ENCODE peak calls at places on chromosomes 5 and 9, in six cellular contexts. One of them, this sample, is unnamed.
A peak's percentile ranks its signal among the peaks of the same experiment; 100 is the strongest.

GRCh38 chr9:91864372-91864771 is 85.7 kb downstream of the ROR2 start:
- DNase-seq in cardiac muscle cell: peak; percentile 40
- DNase-seq in coronary artery: no peak
- DNase-seq in type B pancreatic cell: no peak
- DNase-seq in heart right ventricle: no peak
- DNase-seq in progenitor cell of endocrine pancreas: no peak
- DNase-seq in this sample: no peak

GRCh38 chr5:177366528-177367322 is 9.0 kb downstream of the RGS14 start:
- DNase-seq in cardiac muscle cell: peak; percentile 92
- DNase-seq in progenitor cell of endocrine pancreas: peak; percentile 79
- DNase-seq in type B pancreatic cell: peak; percentile 93
- DNase-seq in heart right ventricle: peak; percentile 91
- DNase-seq in coronary artery: peak; percentile 90
- DNase-seq in this sample: peak; percentile 86

GRCh38 chr5:153885166-153885565 is 153.5 kb downstream of the FAM114A2 start:
- DNase-seq in cardiac muscle cell: no peak
- DNase-seq in heart right ventricle: no peak
- DNase-seq in coronary artery: no peak
- DNase-seq in type B pancreatic cell: no peak
- DNase-seq in progenitor cell of endocrine pancreas: no peak
- DNase-seq in this sample: no peak

GRCh38 chr5:180338001-180338707 is 15.0 kb downstream of the GFPT2 start:
- DNase-seq in coronary artery: no peak
- DNase-seq in type B pancreatic cell: no peak
- DNase-seq in cardiac muscle cell: no peak
- DNase-seq in heart right ventricle: no peak
- DNase-seq in progenitor cell of endocrine pancreas: no peak
- DNase-seq in this sample: no peak

GRCh38 chr5:19270153-19270552 is 717.8 kb downstream of the CDH18 start:
- DNase-seq in type B pancreatic cell: no peak
- DNase-seq in cardiac muscle cell: no peak
- DNase-seq in progenitor cell of endocrine pancreas: no peak
- DNase-seq in heart right ventricle: no peak
- DNase-seq in coronary artery: no peak
- DNase-seq in this sample: no peak

GRCh38 chr9:107078061-107078460 is 205.0 kb upstream of the RAD23B start:
- DNase-seq in coronary artery: no peak
- DNase-seq in progenitor cell of endocrine pancreas: no peak
- DNase-seq in cardiac muscle cell: no peak
- DNase-seq in type B pancreatic cell: no peak
- DNase-seq in heart right ventricle: no peak
- DNase-seq in this sample: no peak

GRCh38 chr5:150407097-150407720 is 5.5 kb downstream of the CD74 start:
- DNase-seq in coronary artery: no peak
- DNase-seq in progenitor cell of endocrine pancreas: no peak
- DNase-seq in cardiac muscle cell: no peak
- DNase-seq in heart right ventricle: no peak
- DNase-seq in type B pancreatic cell: no peak
- DNase-seq in this sample: no peak

GRCh38 chr5:175712681-175713085 is 54.8 kb downstream of the HRH2 start:
- DNase-seq in heart right ventricle: no peak
- DNase-seq in cardiac muscle cell: no peak
- DNase-seq in progenitor cell of endocrine pancreas: no peak
- DNase-seq in coronary artery: no peak
- DNase-seq in type B pancreatic cell: no peak
- DNase-seq in this sample: peak; percentile 19

GRCh38 chr9:104836235-104836634 is 72.3 kb downstream of the NIPSNAP3B start:
- DNase-seq in heart right ventricle: no peak
- DNase-seq in type B pancreatic cell: no peak
- DNase-seq in progenitor cell of endocrine pancreas: no peak
- DNase-seq in cardiac muscle cell: no peak
- DNase-seq in coronary artery: no peak
- DNase-seq in this sample: no peak

GRCh38 chr5:34717426-34718327 is 61.5 kb downstream of the RAI14 start:
- DNase-seq in coronary artery: no peak
- DNase-seq in cardiac muscle cell: peak; percentile 88
- DNase-seq in heart right ventricle: no peak
- DNase-seq in progenitor cell of endocrine pancreas: no peak
- DNase-seq in type B pancreatic cell: no peak
- DNase-seq in this sample: no peak

GRCh38 chr9:69834056-69834455 is 13.4 kb downstream of the CFAP95 start:
- DNase-seq in heart right ventricle: no peak
- DNase-seq in progenitor cell of endocrine pancreas: no peak
- DNase-seq in coronary artery: no peak
- DNase-seq in cardiac muscle cell: no peak
- DNase-seq in type B pancreatic cell: no peak
- DNase-seq in this sample: no peak

GRCh38 chr5:543351-543750 is 19.1 kb upstream of the SLC9A3 start:
- DNase-seq in type B pancreatic cell: no peak
- DNase-seq in progenitor cell of endocrine pancreas: no peak
- DNase-seq in cardiac muscle cell: no peak
- DNase-seq in coronary artery: no peak
- DNase-seq in heart right ventricle: no peak
- DNase-seq in this sample: no peak

GRCh38 chr9:112097712-112098688 is 77.1 kb downstream of the SUSD1 start:
- DNase-seq in progenitor cell of endocrine pancreas: peak; percentile 58
- DNase-seq in heart right ventricle: peak; percentile 54
- DNase-seq in coronary artery: no peak
- DNase-seq in type B pancreatic cell: no peak
- DNase-seq in cardiac muscle cell: peak; percentile 87
- DNase-seq in this sample: peak; percentile 57

GRCh38 chr5:1463326-1464095 is 18.3 kb upstream of the SLC6A3 start:
- DNase-seq in coronary artery: no peak
- DNase-seq in heart right ventricle: no peak
- DNase-seq in cardiac muscle cell: no peak
- DNase-seq in type B pancreatic cell: no peak
- DNase-seq in progenitor cell of endocrine pancreas: no peak
- DNase-seq in this sample: no peak

GRCh38 chr5:138448481-138449398 is 9.9 kb downstream of the REEP2 start:
- DNase-seq in progenitor cell of endocrine pancreas: no peak
- DNase-seq in coronary artery: no peak
- DNase-seq in heart right ventricle: no peak
- DNase-seq in type B pancreatic cell: no peak
- DNase-seq in cardiac muscle cell: peak; percentile 38
- DNase-seq in this sample: no peak

GRCh38 chr9:15693701-15694100 is 140.9 kb downstream of the CCDC171 start:
- DNase-seq in coronary artery: no peak
- DNase-seq in type B pancreatic cell: no peak
- DNase-seq in heart right ventricle: no peak
- DNase-seq in progenitor cell of endocrine pancreas: no peak
- DNase-seq in cardiac muscle cell: no peak
- DNase-seq in this sample: no peak

GRCh38 chr5:24320633-24321032 is 324.1 kb downstream of the CDH10 start:
- DNase-seq in type B pancreatic cell: no peak
- DNase-seq in heart right ventricle: no peak
- DNase-seq in progenitor cell of endocrine pancreas: no peak
- DNase-seq in cardiac muscle cell: no peak
- DNase-seq in coronary artery: no peak
- DNase-seq in this sample: no peak

GRCh38 chr5:27048507-27048906 is 10.1 kb upstream of the CDH9 start:
- DNase-seq in cardiac muscle cell: no peak
- DNase-seq in progenitor cell of endocrine pancreas: no peak
- DNase-seq in coronary artery: no peak
- DNase-seq in type B pancreatic cell: no peak
- DNase-seq in heart right ventricle: no peak
- DNase-seq in this sample: no peak

GRCh38 chr9:77588319-77588937 is 59.7 kb downstream of the GNA14 start:
- DNase-seq in progenitor cell of endocrine pancreas: no peak
- DNase-seq in cardiac muscle cell: peak; percentile 92
- DNase-seq in heart right ventricle: no peak
- DNase-seq in type B pancreatic cell: no peak
- DNase-seq in coronary artery: no peak
- DNase-seq in this sample: no peak

GRCh38 chr5:65611524-65611923 is 12.6 kb downstream of the TRIM23 start:
- DNase-seq in cardiac muscle cell: no peak
- DNase-seq in progenitor cell of endocrine pancreas: no peak
- DNase-seq in type B pancreatic cell: no peak
- DNase-seq in coronary artery: no peak
- DNase-seq in heart right ventricle: no peak
- DNase-seq in this sample: no peak

GRCh38 chr9:115444941-115445340 is 327.0 kb upstream of the TNC start:
- DNase-seq in coronary artery: no peak
- DNase-seq in type B pancreatic cell: no peak
- DNase-seq in cardiac muscle cell: no peak
- DNase-seq in progenitor cell of endocrine pancreas: no peak
- DNase-seq in heart right ventricle: no peak
- DNase-seq in this sample: no peak

GRCh38 chr5:53616939-53617549 is 56.6 kb downstream of the NDUFS4 start:
- DNase-seq in coronary artery: no peak
- DNase-seq in progenitor cell of endocrine pancreas: no peak
- DNase-seq in type B pancreatic cell: no peak
- DNase-seq in heart right ventricle: no peak
- DNase-seq in cardiac muscle cell: peak; percentile 25
- DNase-seq in this sample: no peak

GRCh38 chr5:72265032-72265903 is 54.8 kb downstream of the MRPS27 start:
- DNase-seq in type B pancreatic cell: no peak
- DNase-seq in heart right ventricle: no peak
- DNase-seq in progenitor cell of endocrine pancreas: no peak
- DNase-seq in coronary artery: no peak
- DNase-seq in cardiac muscle cell: no peak
- DNase-seq in this sample: no peak

GRCh38 chr5:43152946-43153345 is 32.2 kb downstream of the ZNF131 start:
- DNase-seq in type B pancreatic cell: no peak
- DNase-seq in cardiac muscle cell: no peak
- DNase-seq in coronary artery: no peak
- DNase-seq in progenitor cell of endocrine pancreas: no peak
- DNase-seq in heart right ventricle: no peak
- DNase-seq in this sample: no peak

GRCh38 chr5:40367260-40367659 is 312.5 kb upstream of the PTGER4 start:
- DNase-seq in heart right ventricle: no peak
- DNase-seq in coronary artery: no peak
- DNase-seq in progenitor cell of endocrine pancreas: no peak
- DNase-seq in cardiac muscle cell: peak; percentile 13
- DNase-seq in type B pancreatic cell: no peak
- DNase-seq in this sample: no peak

GRCh38 chr5:72041643-72042042 is 65.6 kb upstream of the MAP1B start:
- DNase-seq in heart right ventricle: no peak
- DNase-seq in progenitor cell of endocrine pancreas: no peak
- DNase-seq in type B pancreatic cell: no peak
- DNase-seq in coronary artery: no peak
- DNase-seq in cardiac muscle cell: no peak
- DNase-seq in this sample: no peak

GRCh38 chr9:121609845-121610637 is 41.4 kb upstream of the DAB2IP start:
- DNase-seq in heart right ventricle: peak; percentile 57
- DNase-seq in progenitor cell of endocrine pancreas: no peak
- DNase-seq in coronary artery: no peak
- DNase-seq in type B pancreatic cell: no peak
- DNase-seq in cardiac muscle cell: peak; percentile 42
- DNase-seq in this sample: no peak
- TF ChIP-seq CTCF in heart right ventricle: no peak
- TF ChIP-seq CTCF in progenitor cell of endocrine pancreas: no peak
- TF ChIP-seq CTCF in coronary artery: no peak
- TF ChIP-seq CTCF in type B pancreatic cell: no peak
- TF ChIP-seq CTCF in cardiac muscle cell: no peak
- TF ChIP-seq CTCF in this sample: no peak

DNA sequence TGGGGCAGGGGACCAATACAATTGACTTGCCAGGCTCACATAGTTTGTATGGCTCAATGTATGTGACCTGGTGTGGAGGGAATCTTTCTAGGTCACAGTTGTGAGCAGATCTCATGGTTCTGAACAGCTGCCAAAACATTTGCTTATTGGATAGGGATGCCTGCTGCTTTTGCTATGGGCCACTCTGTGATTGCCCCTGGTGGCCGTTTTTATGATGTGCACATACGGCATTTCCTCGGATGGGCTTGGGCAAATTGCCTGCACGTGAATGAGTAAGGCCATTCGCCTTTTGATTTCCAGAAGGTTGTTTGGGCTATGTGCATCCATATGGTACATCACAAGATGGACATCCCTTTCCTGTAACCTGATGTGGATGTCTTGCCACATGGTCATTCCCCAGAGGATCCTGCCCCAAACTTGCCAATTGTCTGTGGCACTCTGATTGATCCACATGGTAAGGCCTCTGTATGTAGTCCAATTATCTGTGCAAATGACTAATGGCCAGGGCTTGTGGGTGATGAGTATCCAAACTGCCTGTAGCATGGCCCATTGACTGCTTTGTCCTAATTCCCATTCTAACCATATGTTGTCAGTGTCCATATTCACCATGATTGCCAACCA is 10.7 kb upstream of the SLC22A4 start:
- DNase-seq in coronary artery: no peak
- DNase-seq in type B pancreatic cell: no peak
- DNase-seq in heart right ventricle: peak; percentile 43
- DNase-seq in progenitor cell of endocrine pancreas: no peak
- DNase-seq in cardiac muscle cell: peak; percentile 79
- DNase-seq in this sample: no peak
- TF ChIP-seq CTCF in coronary artery: no peak
- TF ChIP-seq CTCF in type B pancreatic cell: peak; percentile 69
- TF ChIP-seq CTCF in heart right ventricle: peak; percentile 56
- TF ChIP-seq CTCF in progenitor cell of endocrine pancreas: peak; percentile 55
- TF ChIP-seq CTCF in cardiac muscle cell: peak; percentile 62
- TF ChIP-seq CTCF in this sample: peak; percentile 71

GRCh38 chr5:107832746-107833145 is 162.0 kb upstream of the EFNA5 start:
- DNase-seq in heart right ventricle: no peak
- DNase-seq in coronary artery: no peak
- DNase-seq in cardiac muscle cell: no peak
- DNase-seq in type B pancreatic cell: no peak
- DNase-seq in progenitor cell of endocrine pancreas: no peak
- DNase-seq in this sample: no peak

GRCh38 chr5:107830750-107831149 is 160.0 kb upstream of the EFNA5 start:
- DNase-seq in type B pancreatic cell: no peak
- DNase-seq in coronary artery: no peak
- DNase-seq in heart right ventricle: no peak
- DNase-seq in cardiac muscle cell: no peak
- DNase-seq in progenitor cell of endocrine pancreas: no peak
- DNase-seq in this sample: no peak

GRCh38 chr5:107826311-107827000 is 155.7 kb upstream of the EFNA5 start:
- DNase-seq in type B pancreatic cell: no peak
- DNase-seq in heart right ventricle: no peak
- DNase-seq in coronary artery: no peak
- DNase-seq in progenitor cell of endocrine pancreas: no peak
- DNase-seq in cardiac muscle cell: no peak
- DNase-seq in this sample: no peak

GRCh38 chr5:107831612-107832395 is 161.1 kb upstream of the EFNA5 start:
- DNase-seq in heart right ventricle: no peak
- DNase-seq in coronary artery: no peak
- DNase-seq in progenitor cell of endocrine pancreas: no peak
- DNase-seq in cardiac muscle cell: no peak
- DNase-seq in type B pancreatic cell: no peak
- DNase-seq in this sample: no peak
- TF ChIP-seq CTCF in heart right ventricle: no peak
- TF ChIP-seq CTCF in coronary artery: no peak
- TF ChIP-seq CTCF in progenitor cell of endocrine pancreas: no peak
- TF ChIP-seq CTCF in cardiac muscle cell: no peak
- TF ChIP-seq CTCF in type B pancreatic cell: no peak
- TF ChIP-seq CTCF in this sample: no peak

GRCh38 chr5:28810751-28811136 is 1772.4 kb upstream of the CDH9 start:
- DNase-seq in heart right ventricle: no peak
- DNase-seq in progenitor cell of endocrine pancreas: no peak
- DNase-seq in type B pancreatic cell: no peak
- DNase-seq in cardiac muscle cell: no peak
- DNase-seq in coronary artery: no peak
- DNase-seq in this sample: no peak
- TF ChIP-seq CTCF in heart right ventricle: no peak
- TF ChIP-seq CTCF in progenitor cell of endocrine pancreas: no peak
- TF ChIP-seq CTCF in type B pancreatic cell: peak; percentile 20
- TF ChIP-seq CTCF in cardiac muscle cell: no peak
- TF ChIP-seq CTCF in coronary artery: no peak
- TF ChIP-seq CTCF in this sample: no peak

GRCh38 chr9:71681708-71682268 is 86.5 kb downstream of the CEMIP2 start:
- DNase-seq in coronary artery: no peak
- DNase-seq in progenitor cell of endocrine pancreas: no peak
- DNase-seq in type B pancreatic cell: no peak
- DNase-seq in heart right ventricle: no peak
- DNase-seq in cardiac muscle cell: peak; percentile 51
- DNase-seq in this sample: no peak
- TF ChIP-seq CTCF in coronary artery: no peak
- TF ChIP-seq CTCF in progenitor cell of endocrine pancreas: no peak
- TF ChIP-seq CTCF in type B pancreatic cell: no peak
- TF ChIP-seq CTCF in heart right ventricle: no peak
- TF ChIP-seq CTCF in cardiac muscle cell: no peak
- TF ChIP-seq CTCF in this sample: no peak

This sample was measured in mesothelial cell of epicardium.